ENCODE peak calls at places on chromosomes 11 and 22, in ten cellular contexts. S is coronary artery; K is activated CD8-positive, alpha-beta memory T cell treated with anti-CD3 and anti-CD28 coated beads for 1 hour; R is SW480; Z is stimulated activated CD8-positive, alpha-beta memory T cell treated with anti-CD3 and anti-CD28 coated beads, Interleukin-7, amount 100 ng/mL, for 24 hours; B is Caco-2; W is brain microvascular endothelial cell; I is GM12865; F is stimulated activated CD4-positive, alpha-beta T cell treated with anti-CD3 and anti-CD28 coated beads, Interleukin-1b, Interleukin-23, amount 100 ng/mL, for 1 hour; H is head of caudate nucleus. C is an unnamed sample.

GRCh38 chr11:774873-775592 is 2.3 kb downstream of the GATD1 start:
- DNase-seq in H (no peak), I (no peak), K (no peak), S (no peak), F (no peak), Z (no peak), B (no peak), W (peak), R (no peak), C (no peak)

GRCh38 chr11:126355926-126356897 is 726 bp downstream of the ST3GAL4 start:
- DNase-seq in I (peak), F (no peak), W (no peak), H (peak), B (no peak), S (no peak), Z (no peak), K (no peak), R (peak), C (peak)

GRCh38 chr11:8239536-8240228 is 24.0 kb downstream of the LMO1 start:
- DNase-seq in W (no peak), I (no peak), B (no peak), Z (no peak), S (no peak), K (no peak), R (no peak), F (no peak), H (no peak), C (no peak)

GRCh38 chr11:71342951-71343827 is 90.8 kb upstream of the SHANK2 start:
- DNase-seq in Z (no peak), H (peak), S (no peak), W (peak), B (peak), K (no peak), I (peak), R (peak), F (no peak), C (no peak)

GRCh38 chr11:116342148-116342547 is 430.6 kb downstream of the BUD13 start:
- DNase-seq in I (no peak), H (no peak), S (peak), R (no peak), F (no peak), K (no peak), B (no peak), W (no peak), Z (no peak), C (no peak)

GRCh38 chr22:45493286-45493771 is 9.4 kb upstream of the FBLN1 start:
- DNase-seq in H (no peak), K (no peak), S (no peak), B (no peak), R (no peak), Z (no peak), W (no peak), I (no peak), F (no peak), C (no peak)

GRCh38 chr11:73141031-73141308 is 1.1 kb downstream of the FCHSD2 start:
- DNase-seq in I (no peak), B (peak), S (no peak), H (no peak), W (no peak), K (no peak), Z (no peak), R (peak), F (no peak), C (no peak)

GRCh38 chr11:61972796-61973602 is 5.6 kb upstream of the FTH1 start:
- DNase-seq in H (no peak), K (no peak), F (no peak), W (no peak), Z (no peak), R (no peak), B (peak), S (no peak), I (peak), C (no peak)

GRCh38 chr11:84165139-84165538 is 879.0 kb upstream of the CCDC90B start:
- DNase-seq in F (no peak), K (no peak), H (no peak), R (no peak), I (no peak), Z (no peak), B (no peak), S (no peak), W (no peak), C (no peak)

GRCh38 chr22:21927174-21927823 is 25.3 kb downstream of the PPM1F start:
- DNase-seq in R (no peak), Z (no peak), K (no peak), H (peak), S (no peak), W (no peak), F (no peak), I (no peak), B (no peak), C (no peak)

GRCh38 chr11:121067453-121067852 is 33.6 kb upstream of the TECTA start:
- DNase-seq in K (no peak), H (no peak), F (no peak), I (no peak), W (peak), R (no peak), B (peak), S (no peak), Z (no peak), C (no peak)